ENCODE peak calls at places on chromosome 20, in five cellular contexts. N is lower leg skin, D is GM12878, A is A549, H is left ventricle myocardium inferior. X is an unnamed sample.

GRCh38 chr20:5608448-5609161 is 141.6 kb upstream of the SHLD1 start:
- DNase-seq in N (no peak), D (no peak), A (peak; percentile 52), H (no peak), X (no peak)

GRCh38 chr20:591941-592340 is 18.2 kb downstream of the TCF15 start:
- DNase-seq in N (no peak), D (no peak), A (no peak), H (no peak), X (no peak)

GRCh38 chr20:18663932-18664331 is 76.1 kb downstream of the DTD1 start:
- DNase-seq in N (no peak), D (no peak), A (no peak), H (no peak), X (no peak)

GRCh38 chr20:37416202-37417145 is 70.5 kb downstream of the SRC start:
- DNase-seq in N (no peak), D (no peak), A (no peak), H (no peak), X (no peak)

GRCh38 chr20:46367967-46368901 is 38.2 kb downstream of the ELMO2 start:
- DNase-seq in N (no peak), D (no peak), A (no peak), H (no peak), X (no peak)

GRCh38 chr20:41145821-41146620 is 8.7 kb downstream of the PLCG1 start:
- DNase-seq in N (no peak), D (no peak), A (no peak), H (peak; percentile 61), X (no peak)

GRCh38 chr20:25313608-25314007 is 65.7 kb downstream of the PYGB start:
- DNase-seq in N (no peak), D (no peak), A (no peak), H (no peak), X (no peak)

GRCh38 chr20:62893700-62894099 is 32.1 kb upstream of the TCFL5 start:
- DNase-seq in N (no peak), D (no peak), A (peak; percentile 31), H (peak; percentile 8), X (no peak)

GRCh38 chr20:20231528-20232298 is 136.2 kb upstream of the INSM1 start:
- DNase-seq in N (no peak), D (no peak), A (no peak), H (no peak), X (no peak)

GRCh38 chr20:43942661-43943285 is 28.1 kb downstream of the TOX2 start:
- DNase-seq in N (no peak), D (no peak), A (peak; percentile 38), H (no peak), X (no peak)

GRCh38 chr20:53926428-53927028 is 143.9 kb downstream of the BCAS1 start:
- DNase-seq in N (peak; percentile 82), D (peak; percentile 99), A (peak; percentile 90), H (no peak), X (no peak)

GRCh38 chr20:46273701-46274100 is 34.6 kb downstream of the CDH22 start:
- DNase-seq in N (no peak), D (no peak), A (no peak), H (no peak), X (no peak)

GRCh38 chr20:58640446-58640845 is 10.6 kb upstream of the STX16 start:
- DNase-seq in N (peak; percentile 58), D (no peak), A (no peak), H (no peak), X (peak; percentile 65)

GRCh38 chr20:21518292-21518991 is 4.6 kb upstream of the NKX2-2 start:
- DNase-seq in N (no peak), D (no peak), A (no peak), H (no peak), X (peak; percentile 70)

GRCh38 chr20:24718696-24719095 is 230.4 kb upstream of the CST7 start:
- DNase-seq in N (no peak), D (no peak), A (no peak), H (no peak), X (peak; percentile 42)

GRCh38 chr20:64261138-64261537 is 5.6 kb downstream of the PCMTD2 start:
- DNase-seq in N (peak; percentile 85), D (no peak), A (no peak), H (no peak), X (no peak)

GRCh38 chr20:46130534-46130933 is 12.4 kb downstream of the CD40 start:
- DNase-seq in N (no peak), D (peak; percentile 43), A (no peak), H (no peak), X (no peak)

GRCh38 chr20:37494796-37495195 is 26.3 kb upstream of the NNAT start:
- DNase-seq in N (peak; percentile 59), D (no peak), A (no peak), H (no peak), X (no peak)

GRCh38 chr20:45918182-45918737 is 6.3 kb upstream of the PLTP start:
- DNase-seq in N (no peak), D (no peak), A (no peak), H (peak; percentile 41), X (no peak)

GRCh38 chr20:62908971-62909791 is 17.1 kb downstream of the DIDO1 start:
- DNase-seq in N (no peak), D (no peak), A (no peak), H (no peak), X (no peak)

GRCh38 chr20:49325981-49326380 is 48.1 kb upstream of the ZNFX1 start:
- DNase-seq in N (no peak), D (no peak), A (no peak), H (no peak), X (no peak)

GRCh38 chr20:33373735-33374605 is 27.3 kb downstream of the CDK5RAP1 start:
- DNase-seq in N (no peak), D (no peak), A (peak; percentile 95), H (no peak), X (no peak)

GRCh38 chr20:51399138-51399890 is 143.2 kb downstream of the NFATC2 start:
- DNase-seq in N (no peak), D (no peak), A (no peak), H (no peak), X (no peak)

GRCh38 chr20:59807909-59808728 is 125.3 kb downstream of the SYCP2 start:
- DNase-seq in N (peak; percentile 68), D (no peak), A (no peak), H (no peak), X (peak; percentile 78)

GRCh38 chr20:11302436-11302835 is 615.3 kb upstream of the BTBD3 start:
- DNase-seq in N (no peak), D (no peak), A (no peak), H (no peak), X (no peak)

GRCh38 chr20:59589051-59589450 is 15.3 kb upstream of the PHACTR3 start:
- DNase-seq in N (no peak), D (no peak), A (no peak), H (peak; percentile 4), X (no peak)

GRCh38 chr20:15362849-15363248 is 1025.4 kb upstream of the FLRT3 start:
- DNase-seq in N (no peak), D (no peak), A (no peak), H (no peak), X (no peak)

GRCh38 chr20:22093122-22093521 is 387.7 kb downstream of the PAX1 start:
- DNase-seq in N (no peak), D (no peak), A (no peak), H (no peak), X (no peak)

GRCh38 chr20:32155017-32155965 is 45.8 kb downstream of the TM9SF4 start:
- DNase-seq in N (peak; percentile 94), D (peak; percentile 20), A (peak; percentile 41), H (peak; percentile 81), X (no peak)
- TF ChIP-seq CTCF in N (no peak), D (peak; percentile 47), A (no peak), H (peak; percentile 51), X (peak; percentile 36)

DNA sequence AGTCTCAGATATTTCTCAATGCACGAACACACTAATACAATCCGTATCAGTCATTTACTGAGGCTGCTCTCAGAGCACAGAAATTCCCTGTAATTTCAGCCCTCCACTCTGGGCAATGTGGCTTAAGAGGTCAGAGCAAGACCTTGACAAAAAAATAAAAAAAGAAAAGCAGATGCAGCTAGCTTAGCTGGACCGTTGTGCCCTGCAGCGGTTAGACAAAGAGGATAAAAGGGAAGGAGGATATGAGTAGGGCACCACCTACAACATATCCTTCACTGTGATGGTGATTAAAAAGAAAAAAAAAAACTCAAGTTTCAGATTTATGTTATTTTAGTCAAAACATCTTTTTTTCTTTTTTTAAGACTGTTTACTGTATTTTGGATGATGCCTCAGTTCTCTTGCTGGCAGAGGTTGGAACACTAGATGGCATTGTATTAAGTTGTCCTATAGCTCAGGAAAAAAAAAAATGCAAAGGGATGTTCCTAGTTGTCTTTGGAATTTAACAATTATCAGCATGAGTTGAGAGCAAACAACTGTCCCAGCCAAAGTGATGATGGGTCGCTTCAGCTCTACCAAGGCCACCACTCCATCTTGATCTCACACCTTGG is 59.9 kb downstream of the ANKEF1 start:
- DNase-seq in N (no peak), D (no peak), A (peak; percentile 32), H (no peak), X (no peak)
- TF ChIP-seq CTCF in N (no peak), D (no peak), A (peak; percentile 49), H (no peak), X (peak; percentile 44)

DNA sequence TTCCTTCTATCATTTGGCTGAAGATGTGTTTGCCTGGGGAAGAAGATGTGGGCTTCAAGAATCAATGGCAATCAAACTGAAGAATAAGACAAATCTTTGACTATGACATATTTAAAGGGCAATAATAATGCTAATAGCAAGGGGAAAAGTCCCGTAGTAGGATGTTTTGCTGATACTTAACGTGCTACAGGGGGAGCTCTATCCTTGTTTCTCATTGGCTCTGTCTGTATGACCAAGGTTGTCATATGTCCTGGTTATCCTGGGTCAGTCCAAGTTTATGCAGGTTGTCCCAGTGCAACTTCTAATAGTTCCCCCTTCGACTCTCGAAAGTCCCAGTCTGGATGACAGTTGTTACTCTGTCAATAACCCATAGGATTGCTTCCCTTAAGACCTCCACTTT is 321.3 kb downstream of the DHX35 start:
- DNase-seq in N (no peak), D (no peak), A (no peak), H (no peak), X (no peak)
- TF ChIP-seq CTCF in N (no peak), D (no peak), A (no peak), H (no peak), X (no peak)

GRCh38 chr20:47676912-47677311 is 108.4 kb downstream of the SULF2 start:
- DNase-seq in N (no peak), D (no peak), A (no peak), H (no peak), X (no peak)

GRCh38 chr20:47676219-47676721 is 109.0 kb downstream of the SULF2 start:
- DNase-seq in N (no peak), D (no peak), A (no peak), H (no peak), X (no peak)

GRCh38 chr20:47678130-47678453 is 107.2 kb downstream of the SULF2 start:
- DNase-seq in N (no peak), D (no peak), A (no peak), H (no peak), X (no peak)

GRCh38 chr20:47678536-47678935 is 106.7 kb downstream of the SULF2 start:
- DNase-seq in N (no peak), D (no peak), A (no peak), H (no peak), X (no peak)

GRCh38 chr20:47677314-47678129 is 107.8 kb downstream of the SULF2 start:
- DNase-seq in N (no peak), D (no peak), A (peak; percentile 67), H (peak; percentile 38), X (no peak)
- TF ChIP-seq CTCF in N (no peak), D (peak; percentile 90), A (peak; percentile 86), H (peak; percentile 81), X (peak; percentile 84)